ENCODE peak calls at places on chromosomes 4 and X, in ten cellular contexts. One of them, this sample, is unnamed.

GRCh38 chr4:147076179-147076578 is 130.5 kb upstream of the TTC29 start:
- DNase-seq in thoracic aorta: no peak
- DNase-seq in fibroblast of the aortic adventitia: peak
- DNase-seq in IMR-90: no peak
- DNase-seq in colonic mucosa: peak
- DNase-seq in fibroblast of lung: peak
- DNase-seq in tibial nerve: no peak
- DNase-seq in epithelial cell of esophagus: peak
- DNase-seq in left lung: no peak
- DNase-seq in astrocyte of the spinal cord: no peak
- DNase-seq in this sample: no peak

GRCh38 chr4:157076578-157076947 is 613 bp downstream of the GLRB start:
- DNase-seq in astrocyte of the spinal cord: no peak
- DNase-seq in IMR-90: no peak
- DNase-seq in colonic mucosa: no peak
- DNase-seq in left lung: no peak
- DNase-seq in epithelial cell of esophagus: peak
- DNase-seq in thoracic aorta: no peak
- DNase-seq in tibial nerve: no peak
- DNase-seq in fibroblast of the aortic adventitia: no peak
- DNase-seq in fibroblast of lung: no peak
- DNase-seq in this sample: no peak

GRCh38 chr4:185865901-185866328 is 53.9 kb upstream of the SORBS2 start:
- DNase-seq in tibial nerve: no peak
- DNase-seq in fibroblast of the aortic adventitia: peak
- DNase-seq in thoracic aorta: no peak
- DNase-seq in IMR-90: peak
- DNase-seq in fibroblast of lung: peak
- DNase-seq in left lung: no peak
- DNase-seq in astrocyte of the spinal cord: peak
- DNase-seq in colonic mucosa: peak
- DNase-seq in epithelial cell of esophagus: peak
- DNase-seq in this sample: no peak

GRCh38 chr4:110816367-110816766 is 193.5 kb upstream of the PITX2 start:
- DNase-seq in fibroblast of the aortic adventitia: peak
- DNase-seq in colonic mucosa: no peak
- DNase-seq in epithelial cell of esophagus: no peak
- DNase-seq in fibroblast of lung: no peak
- DNase-seq in left lung: no peak
- DNase-seq in tibial nerve: no peak
- DNase-seq in astrocyte of the spinal cord: no peak
- DNase-seq in IMR-90: no peak
- DNase-seq in thoracic aorta: no peak
- DNase-seq in this sample: no peak

GRCh38 chrX:128518508-128518907 is 466.3 kb upstream of the ACTRT1 start:
- DNase-seq in fibroblast of the aortic adventitia: peak
- DNase-seq in astrocyte of the spinal cord: peak
- DNase-seq in tibial nerve: no peak
- DNase-seq in left lung: no peak
- DNase-seq in epithelial cell of esophagus: peak
- DNase-seq in colonic mucosa: no peak
- DNase-seq in thoracic aorta: no peak
- DNase-seq in fibroblast of lung: no peak
- DNase-seq in IMR-90: peak
- DNase-seq in this sample: peak

GRCh38 chr4:113292371-113293042 is 243.1 kb downstream of the ANK2 start:
- DNase-seq in fibroblast of the aortic adventitia: peak
- DNase-seq in left lung: peak
- DNase-seq in colonic mucosa: peak
- DNase-seq in astrocyte of the spinal cord: peak
- DNase-seq in thoracic aorta: no peak
- DNase-seq in epithelial cell of esophagus: no peak
- DNase-seq in tibial nerve: no peak
- DNase-seq in IMR-90: peak
- DNase-seq in fibroblast of lung: peak
- DNase-seq in this sample: peak

GRCh38 chrX:8748855-8749254 is 16.9 kb upstream of the ANOS1 start:
- DNase-seq in epithelial cell of esophagus: peak
- DNase-seq in astrocyte of the spinal cord: peak
- DNase-seq in fibroblast of the aortic adventitia: peak
- DNase-seq in fibroblast of lung: peak
- DNase-seq in thoracic aorta: no peak
- DNase-seq in IMR-90: peak
- DNase-seq in left lung: no peak
- DNase-seq in colonic mucosa: no peak
- DNase-seq in tibial nerve: no peak
- DNase-seq in this sample: peak

GRCh38 chr4:51843309-51844156 is 580 bp downstream of the DCUN1D4 start:
- DNase-seq in IMR-90: peak
- DNase-seq in fibroblast of lung: peak
- DNase-seq in tibial nerve: peak
- DNase-seq in left lung: peak
- DNase-seq in thoracic aorta: peak
- DNase-seq in astrocyte of the spinal cord: peak
- DNase-seq in epithelial cell of esophagus: peak
- DNase-seq in colonic mucosa: peak
- DNase-seq in fibroblast of the aortic adventitia: peak
- DNase-seq in this sample: peak

DNA sequence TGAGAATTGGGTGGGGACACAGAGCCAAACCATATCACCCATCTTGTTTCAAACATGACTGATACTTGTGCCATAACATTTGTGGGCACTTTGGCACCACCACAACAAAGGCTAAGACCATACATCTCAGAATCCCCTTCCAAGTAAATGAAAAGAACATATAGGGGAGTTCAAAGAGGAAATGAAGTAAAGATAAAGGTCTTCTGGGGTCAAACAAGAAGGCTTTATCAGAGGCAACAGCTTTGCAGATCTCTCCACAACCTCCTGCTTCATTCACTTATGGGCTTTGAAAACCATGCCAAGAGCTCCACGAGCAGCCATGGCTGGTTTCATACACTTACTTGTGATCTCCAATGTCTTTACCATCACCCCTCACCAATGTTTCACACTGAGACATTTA is 122.7 kb downstream of the ANKRD50 start:
- DNase-seq in thoracic aorta: no peak
- DNase-seq in fibroblast of lung: no peak
- DNase-seq in astrocyte of the spinal cord: no peak
- DNase-seq in IMR-90: no peak
- DNase-seq in tibial nerve: no peak
- DNase-seq in fibroblast of the aortic adventitia: no peak
- DNase-seq in colonic mucosa: no peak
- DNase-seq in epithelial cell of esophagus: no peak
- DNase-seq in left lung: no peak
- DNase-seq in this sample: no peak
- TF ChIP-seq CTCF in thoracic aorta: no peak
- TF ChIP-seq CTCF in fibroblast of lung: no peak
- TF ChIP-seq CTCF in astrocyte of the spinal cord: no peak
- TF ChIP-seq CTCF in IMR-90: no peak
- TF ChIP-seq CTCF in tibial nerve: no peak
- TF ChIP-seq CTCF in fibroblast of the aortic adventitia: no peak
- TF ChIP-seq CTCF in colonic mucosa: no peak
- TF ChIP-seq CTCF in epithelial cell of esophagus: no peak
- TF ChIP-seq CTCF in left lung: no peak
- TF ChIP-seq CTCF in this sample: no peak

DNA sequence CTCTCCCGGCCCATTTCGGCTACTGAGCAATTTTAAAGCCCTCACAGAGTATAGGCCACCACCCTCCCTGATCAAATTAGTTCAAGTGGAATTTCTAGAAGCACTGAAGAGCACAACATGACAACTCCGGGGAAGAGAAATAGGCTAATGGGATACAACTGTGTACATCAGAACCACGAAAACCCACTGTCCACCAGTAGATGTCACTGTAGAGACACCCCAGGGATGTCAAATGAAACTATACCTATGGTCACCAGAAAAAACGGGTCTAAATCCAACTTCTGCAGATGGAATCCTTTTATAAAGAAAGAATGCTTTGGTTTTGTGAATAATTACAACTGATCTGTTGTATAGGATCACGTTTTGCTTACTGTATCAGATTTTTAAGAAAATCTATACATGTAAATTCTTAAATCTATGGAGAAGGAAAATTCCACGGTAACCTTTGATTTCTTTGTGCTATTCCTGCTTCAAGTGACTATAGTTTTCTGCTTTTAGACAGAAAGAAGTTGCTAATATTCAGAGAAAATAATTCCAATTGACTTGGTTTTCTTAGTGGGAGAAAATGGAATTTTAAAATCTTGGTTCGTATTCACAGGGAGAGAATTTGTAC is 29.5 kb upstream of the MAP3K15 start:
- DNase-seq in IMR-90: peak
- DNase-seq in tibial nerve: peak
- DNase-seq in thoracic aorta: no peak
- DNase-seq in fibroblast of the aortic adventitia: peak
- DNase-seq in fibroblast of lung: peak
- DNase-seq in left lung: no peak
- DNase-seq in colonic mucosa: peak
- DNase-seq in epithelial cell of esophagus: peak
- DNase-seq in astrocyte of the spinal cord: peak
- DNase-seq in this sample: peak
- H3K4me3 ChIP-seq in IMR-90: no peak
- H3K4me3 ChIP-seq in tibial nerve: no peak
- H3K4me3 ChIP-seq in thoracic aorta: no peak
- H3K4me3 ChIP-seq in fibroblast of the aortic adventitia: no peak
- H3K4me3 ChIP-seq in fibroblast of lung: no peak
- H3K4me3 ChIP-seq in left lung: no peak
- H3K4me3 ChIP-seq in colonic mucosa: no peak
- H3K4me3 ChIP-seq in epithelial cell of esophagus: no peak
- H3K4me3 ChIP-seq in astrocyte of the spinal cord: no peak
- H3K4me3 ChIP-seq in this sample: no peak

GRCh38 chrX:49761481-49761880 is 65.7 kb upstream of the PAGE1 start:
- DNase-seq in colonic mucosa: no peak
- DNase-seq in epithelial cell of esophagus: peak
- DNase-seq in fibroblast of lung: peak
- DNase-seq in astrocyte of the spinal cord: no peak
- DNase-seq in left lung: no peak
- DNase-seq in fibroblast of the aortic adventitia: peak
- DNase-seq in tibial nerve: no peak
- DNase-seq in IMR-90: peak
- DNase-seq in thoracic aorta: no peak
- DNase-seq in this sample: peak
- TF ChIP-seq CTCF in colonic mucosa: peak
- TF ChIP-seq CTCF in epithelial cell of esophagus: peak
- TF ChIP-seq CTCF in fibroblast of lung: peak
- TF ChIP-seq CTCF in astrocyte of the spinal cord: peak
- TF ChIP-seq CTCF in left lung: peak
- TF ChIP-seq CTCF in fibroblast of the aortic adventitia: peak
- TF ChIP-seq CTCF in tibial nerve: peak
- TF ChIP-seq CTCF in IMR-90: peak
- TF ChIP-seq CTCF in thoracic aorta: no peak
- TF ChIP-seq CTCF in this sample: peak

GRCh38 chr4:184395451-184395917 is 78.9 kb downstream of the IRF2 start:
- DNase-seq in thoracic aorta: no peak
- DNase-seq in fibroblast of lung: no peak
- DNase-seq in IMR-90: no peak
- DNase-seq in astrocyte of the spinal cord: no peak
- DNase-seq in epithelial cell of esophagus: no peak
- DNase-seq in tibial nerve: no peak
- DNase-seq in fibroblast of the aortic adventitia: no peak
- DNase-seq in left lung: no peak
- DNase-seq in colonic mucosa: no peak
- DNase-seq in this sample: peak
- H3K4me3 ChIP-seq in thoracic aorta: no peak
- H3K4me3 ChIP-seq in fibroblast of lung: no peak
- H3K4me3 ChIP-seq in IMR-90: no peak
- H3K4me3 ChIP-seq in astrocyte of the spinal cord: no peak
- H3K4me3 ChIP-seq in epithelial cell of esophagus: no peak
- H3K4me3 ChIP-seq in tibial nerve: no peak
- H3K4me3 ChIP-seq in fibroblast of the aortic adventitia: no peak
- H3K4me3 ChIP-seq in left lung: no peak
- H3K4me3 ChIP-seq in colonic mucosa: no peak
- H3K4me3 ChIP-seq in this sample: no peak